ENCODE peak calls at places on chromosomes 6 and 20, in four cellular contexts. D is HepG2, V is SK-N-SH, U is HCT116. Q is an unnamed sample.

GRCh38 chr6:17505767-17506280 is 94.3 kb upstream of the FAM8A1 start:
- DNase-seq in D (no peak), V (no peak), U (no peak), Q (no peak)

GRCh38 chr6:128327890-128328289 is 192.5 kb downstream of the PTPRK start:
- DNase-seq in D (peak), V (peak), U (peak), Q (peak)

GRCh38 chr6:100001915-100002388 is 7.9 kb upstream of the MCHR2 start:
- DNase-seq in D (peak), V (peak), U (peak), Q (peak)

GRCh38 chr6:85679445-85680123 is 36.9 kb upstream of the SYNCRIP start:
- DNase-seq in D (no peak), V (no peak), U (no peak), Q (no peak)

GRCh38 chr6:163030980-163031379 is 303.2 kb downstream of the PACRG start:
- DNase-seq in D (no peak), V (no peak), U (no peak), Q (no peak)

GRCh38 chr6:42616716-42617115 is 52.9 kb downstream of the UBR2 start:
- DNase-seq in D (no peak), V (no peak), U (no peak), Q (no peak)

GRCh38 chr6:166597711-166598440 is 11.4 kb upstream of the RAMACL start:
- DNase-seq in D (no peak), V (no peak), U (no peak), Q (no peak)

GRCh38 chr20:10096790-10097189 is 62.0 kb downstream of the ANKEF1 start:
- DNase-seq in D (no peak), V (no peak), U (no peak), Q (no peak)

GRCh38 chr6:152271681-152272464 is 365.3 kb downstream of the SYNE1 start:
- DNase-seq in D (no peak), V (no peak), U (no peak), Q (no peak)

GRCh38 chr6:43943781-43944250 is 173.8 kb downstream of the VEGFA start:
- DNase-seq in D (no peak), V (no peak), U (no peak), Q (no peak)

GRCh38 chr6:148464319-148465010 is 121.8 kb downstream of the SASH1 start:
- DNase-seq in D (peak), V (peak), U (peak), Q (peak)

DNA sequence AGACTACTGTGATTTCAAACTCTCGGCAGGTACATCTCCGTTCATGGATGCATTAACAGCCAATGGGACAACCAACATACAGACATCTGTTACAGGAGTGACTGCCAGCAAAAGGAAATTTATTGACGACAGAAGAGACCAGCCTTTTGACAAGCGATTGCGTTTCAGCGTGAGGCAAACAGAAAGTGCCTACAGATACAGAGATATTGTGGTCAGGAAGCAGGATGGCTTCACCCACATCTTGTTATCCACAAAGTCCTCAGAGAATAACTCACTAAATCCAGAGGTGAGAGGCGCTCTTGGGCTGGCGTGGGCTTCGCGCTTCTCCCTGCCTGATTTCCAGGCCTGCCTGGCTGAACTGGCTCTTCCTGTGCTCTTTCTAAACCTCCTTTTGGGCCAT is 68.4 kb downstream of the RPP40 start:
- DNase-seq in D (no peak), V (no peak), U (no peak), Q (no peak)
- TF ChIP-seq YY1 in D (no peak), V (no peak), U (no peak), Q (no peak)

GRCh38 chr6:154223296-154223695 is 133.3 kb downstream of the IPCEF1 start:
- DNase-seq in D (no peak), V (no peak), U (no peak), Q (no peak)

GRCh38 chr6:154218336-154218735 is 138.3 kb downstream of the IPCEF1 start:
- DNase-seq in D (no peak), V (no peak), U (no peak), Q (no peak)

GRCh38 chr6:154222716-154223115 is 133.9 kb downstream of the IPCEF1 start:
- DNase-seq in D (no peak), V (no peak), U (no peak), Q (no peak)

GRCh38 chr6:154219250-154219649 is 137.4 kb downstream of the IPCEF1 start:
- DNase-seq in D (no peak), V (no peak), U (no peak), Q (no peak)

DNA sequence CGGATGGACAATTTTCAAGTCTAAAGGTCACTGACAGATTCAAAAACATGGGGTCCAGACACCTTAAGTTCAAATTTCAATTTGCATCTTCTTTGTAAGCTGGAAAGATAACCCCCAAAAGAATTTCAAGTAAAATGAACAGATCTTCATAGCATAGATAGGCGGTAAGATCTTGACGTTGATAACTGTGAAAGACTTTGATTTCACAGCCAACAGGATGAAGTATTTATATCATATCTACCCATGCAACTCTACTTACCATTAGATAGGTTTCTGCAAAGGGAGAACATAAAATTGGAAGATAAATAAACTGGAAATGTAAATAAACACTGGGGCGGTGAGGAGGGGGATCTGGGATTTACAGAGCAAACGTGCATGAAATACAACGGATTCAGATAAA is 137.8 kb downstream of the IPCEF1 start:
- DNase-seq in D (no peak), V (no peak), U (no peak), Q (no peak)
- TF ChIP-seq YY1 in D (no peak), V (no peak), U (no peak), Q (no peak)

GRCh38 chr6:111764238-111765182 is 108.7 kb downstream of the FYN start:
- DNase-seq in D (no peak), V (no peak), U (no peak), Q (no peak)
- TF ChIP-seq YY1 in D (no peak), V (no peak), U (no peak), Q (no peak)

GRCh38 chr20:51562334-51563140 is 20.0 kb upstream of the NFATC2 start:
- DNase-seq in D (no peak), V (peak), U (peak), Q (peak)
- TF ChIP-seq YY1 in D (no peak), V (no peak), U (no peak), Q (no peak)

DNA sequence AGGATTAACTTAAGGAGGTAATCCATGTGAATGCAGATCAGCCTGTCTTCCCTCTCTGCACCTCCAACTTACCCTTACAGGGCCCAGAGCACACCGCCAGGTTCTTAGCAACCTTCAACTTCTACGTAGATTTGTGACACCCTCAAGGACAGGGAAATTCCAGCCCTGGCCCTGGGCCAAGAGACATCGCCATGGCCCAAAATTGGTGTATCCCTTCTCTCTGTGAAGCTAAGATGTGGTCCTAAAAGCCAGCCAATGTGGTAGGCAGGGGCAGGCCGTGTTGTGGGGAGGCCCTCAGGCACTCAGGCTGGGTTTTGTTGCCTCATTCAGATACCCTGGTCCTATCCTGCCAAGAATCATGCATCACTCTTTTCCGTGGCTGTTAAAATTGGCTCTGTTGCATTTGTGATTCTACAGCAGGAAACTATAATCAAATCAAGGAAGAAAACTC is 201.5 kb upstream of the LRFN2 start:
- DNase-seq in D (no peak), V (peak), U (no peak), Q (no peak)
- TF ChIP-seq YY1 in D (no peak), V (no peak), U (no peak), Q (no peak)

GRCh38 chr20:52996726-52997125 is 24.6 kb downstream of the TSHZ2 start:
- DNase-seq in D (no peak), V (no peak), U (no peak), Q (no peak)
- TF ChIP-seq YY1 in D (no peak), V (no peak), U (no peak), Q (no peak)

GRCh38 chr6:72212686-72213085 is 326.3 kb downstream of the RIMS1 start:
- DNase-seq in D (no peak), V (no peak), U (no peak), Q (no peak)
- TF ChIP-seq YY1 in D (no peak), V (no peak), U (no peak), Q (no peak)

Q was measured in NT2/D1.